ENCODE peak calls at places on chromosomes 16 and 17, in ten cellular contexts. V is CD8-positive, alpha-beta T cell; F is fibroblast of lung; X is MM.1S; H is thoracic aorta; O is non-pigmented ciliary epithelial cell; R is OCI-M1; M is NCI-H1436 treated with DMSO at 0.1 percent for 48 hours; K is stimulated activated CD8-positive, alpha-beta memory T cell treated with anti-CD3 and anti-CD28 coated beads, Interleukin-15, amount 100 ng/mL, for 24 hours; S is substantia nigra. A is an unnamed sample.

GRCh38 chr17:47270946-47271705 is 17.5 kb downstream of the ITGB3 start:
- DNase-seq in R (no peak), S (no peak), O (no peak), H (no peak), M (no peak), K (no peak), F (no peak), X (no peak), V (no peak), A (no peak)

GRCh38 chr17:33038740-33039139 is 47.1 kb downstream of the SPACA3 start:
- DNase-seq in F (peak; percentile 69), K (no peak), V (no peak), O (no peak), M (no peak), R (peak; percentile 29), S (no peak), H (no peak), X (no peak), A (no peak)

GRCh38 chr16:49510676-49511305 is 137.2 kb downstream of the C16orf78 start:
- DNase-seq in S (no peak), H (no peak), O (no peak), R (no peak), F (no peak), M (no peak), V (no peak), K (no peak), X (no peak), A (no peak)

GRCh38 chr16:4937782-4938682 is 1.1 kb upstream of the PPL start:
- DNase-seq in K (no peak), V (no peak), R (no peak), M (no peak), S (no peak), H (no peak), X (no peak), F (no peak), O (no peak), A (peak; percentile 88)

GRCh38 chr17:27323538-27324212 is 29.8 kb downstream of the WSB1 start:
- DNase-seq in F (peak; percentile 27), S (no peak), H (peak; percentile 21), M (no peak), X (no peak), V (no peak), R (no peak), K (no peak), O (no peak), A (peak; percentile 61)

GRCh38 chr16:67084345-67085028 is 25.3 kb upstream of the PHAF1 start:
- DNase-seq in H (no peak), X (peak; percentile 47), R (no peak), O (no peak), S (no peak), V (no peak), F (no peak), M (no peak), K (no peak), A (no peak)

GRCh38 chr16:49474741-49475140 is 101.1 kb downstream of the C16orf78 start:
- DNase-seq in X (no peak), H (no peak), O (no peak), K (no peak), M (no peak), F (no peak), R (no peak), V (no peak), S (no peak), A (no peak)

GRCh38 chr16:3456374-3456773 is 12.9 kb downstream of the NAA60 start:
- DNase-seq in V (no peak), R (no peak), S (no peak), F (no peak), K (no peak), O (no peak), H (no peak), X (no peak), M (no peak), A (no peak)

GRCh38 chr17:76273435-76273921 is 8.3 kb downstream of the UBALD2 start:
- DNase-seq in M (no peak), X (no peak), S (no peak), H (no peak), V (no peak), F (no peak), R (no peak), K (no peak), O (no peak), A (no peak)

GRCh38 chr17:41667280-41668008 is 21.2 kb upstream of the EIF1 start:
- DNase-seq in S (no peak), X (no peak), F (no peak), R (peak; percentile 21), O (no peak), K (no peak), V (no peak), M (no peak), H (no peak), A (no peak)

GRCh38 chr16:86848821-86849220 is 270.5 kb downstream of the FOXL1 start:
- DNase-seq in H (no peak), O (no peak), R (no peak), V (no peak), X (no peak), F (no peak), M (no peak), S (no peak), K (no peak), A (no peak)

GRCh38 chr17:57682667-57683066 is 62.4 kb downstream of the CCDC182 start:
- DNase-seq in V (no peak), O (no peak), F (no peak), H (no peak), R (no peak), X (no peak), K (no peak), M (no peak), S (no peak), A (no peak)

GRCh38 chr16:1667271-1667670 is 10.8 kb upstream of the JPT2 start:
- DNase-seq in M (no peak), V (no peak), R (no peak), S (no peak), O (no peak), H (no peak), X (no peak), K (no peak), F (no peak), A (no peak)

GRCh38 chr16:48901712-48902374 is 291.9 kb upstream of the N4BP1 start:
- DNase-seq in O (no peak), R (no peak), V (no peak), X (no peak), S (no peak), F (no peak), K (no peak), H (no peak), M (peak; percentile 42), A (no peak)

GRCh38 chr17:80925668-80926067 is 66.0 kb upstream of the CHMP6 start:
- DNase-seq in K (no peak), S (no peak), R (no peak), X (no peak), H (no peak), F (no peak), M (no peak), V (no peak), O (no peak), A (no peak)

GRCh38 chr16:90046122-90046970 is 27.1 kb upstream of the DBNDD1 start:
- DNase-seq in O (no peak), S (no peak), M (peak; percentile 25), R (no peak), H (no peak), F (no peak), V (no peak), K (no peak), X (no peak), A (peak; percentile 50)

GRCh38 chr16:69917739-69918138 is 33.4 kb upstream of the CLEC18A start:
- DNase-seq in S (no peak), R (no peak), V (no peak), F (peak; percentile 98), K (no peak), X (no peak), M (no peak), H (no peak), O (peak; percentile 85), A (no peak)

GRCh38 chr16:75113046-75113491 is 3.5 kb downstream of the LDHD start:
- DNase-seq in R (no peak), F (no peak), S (no peak), H (no peak), O (no peak), M (no peak), X (no peak), K (no peak), V (no peak), A (no peak)

GRCh38 chr17:3043737-3044365 is 19.6 kb downstream of the OR1D5 start:
- DNase-seq in X (peak; percentile 28), F (no peak), R (peak; percentile 56), K (no peak), S (no peak), V (no peak), M (no peak), O (no peak), H (no peak), A (no peak)

GRCh38 chr16:17397499-17397891 is 73.3 kb downstream of the XYLT1 start:
- DNase-seq in O (no peak), V (no peak), H (no peak), K (no peak), F (peak; percentile 86), X (no peak), S (no peak), M (no peak), R (no peak), A (no peak)

GRCh38 chr16:4654387-4654901 is 29.8 kb downstream of the MGRN1 start:
- DNase-seq in K (no peak), V (no peak), H (no peak), F (no peak), R (no peak), M (no peak), S (no peak), O (no peak), X (no peak), A (no peak)

GRCh38 chr17:15892679-15893332 is 52.1 kb upstream of the ADORA2B start:
- DNase-seq in O (no peak), F (peak; percentile 89), K (no peak), X (no peak), M (no peak), V (no peak), R (no peak), H (no peak), S (no peak), A (peak; percentile 23)

GRCh38 chr17:57544381-57544780 is 200.7 kb downstream of the CCDC182 start:
- DNase-seq in H (no peak), S (no peak), O (no peak), M (no peak), R (no peak), V (no peak), K (no peak), X (no peak), F (no peak), A (no peak)

GRCh38 chr17:6712854-6713129 is 377 bp downstream of the SLC13A5 start:
- DNase-seq in R (no peak), V (no peak), K (no peak), M (no peak), X (no peak), F (no peak), H (no peak), O (no peak), S (no peak), A (no peak)

GRCh38 chr16:24281466-24281865 is 25.3 kb downstream of the CACNG3 start:
- DNase-seq in F (no peak), S (no peak), O (no peak), V (no peak), R (no peak), X (no peak), K (no peak), H (no peak), M (no peak), A (no peak)

A was measured in breast epithelium.